ENCODE peak calls at places on chromosomes 7 and 10, in ten cellular contexts. S is brain microvascular endothelial cell; Z is fibroblast of lung; A is cardiac muscle cell; T is sigmoid colon; J is IMR-90; D is PC-3; X is tibial artery; K is CD8-positive, alpha-beta T cell; P is GM23338. C is an unnamed sample.
A peak's percentile ranks its signal among the peaks of the same experiment; 100 is the strongest.

GRCh38 chr10:52019656-52020055 is 294.4 kb upstream of the DKK1 start:
- DNase-seq in S (no peak), Z (no peak), A (no peak), T (no peak), J (no peak), D (no peak), X (no peak), K (no peak), P (no peak), C (no peak)

GRCh38 chr10:36621346-36621745 is 504.1 kb upstream of the ANKRD30A start:
- DNase-seq in S (peak; percentile 15), Z (no peak), A (no peak), T (no peak), J (peak; percentile 63), D (peak; percentile 81), X (no peak), K (no peak), P (no peak), C (no peak)

GRCh38 chr10:127293640-127294039 is 97.2 kb upstream of the INSYN2A start:
- DNase-seq in S (no peak), Z (no peak), A (no peak), T (no peak), J (no peak), D (no peak), X (no peak), K (peak; percentile 25), P (no peak), C (no peak)

GRCh38 chr10:86684305-86684704 is 16.0 kb downstream of the LDB3 start:
- DNase-seq in S (peak; percentile 6), Z (peak; percentile 18), A (peak; percentile 41), T (peak; percentile 84), J (peak; percentile 35), D (peak; percentile 49), X (peak; percentile 91), K (no peak), P (peak; percentile 60), C (peak; percentile 86)

GRCh38 chr10:1293147-1293546 is 237.0 kb downstream of the WDR37 start:
- DNase-seq in S (no peak), Z (no peak), A (no peak), T (no peak), J (no peak), D (no peak), X (no peak), K (no peak), P (no peak), C (no peak)

GRCh38 chr10:112981553-112981952 is 31.5 kb downstream of the TCF7L2 start:
- DNase-seq in S (peak; percentile 59), Z (no peak), A (no peak), T (peak; percentile 46), J (no peak), D (no peak), X (no peak), K (no peak), P (no peak), C (no peak)

GRCh38 chr10:125123363-125124113 is 36.8 kb downstream of the CTBP2 start:
- DNase-seq in S (peak; percentile 87), Z (peak; percentile 93), A (peak; percentile 83), T (peak; percentile 91), J (peak; percentile 69), D (peak; percentile 93), X (peak; percentile 93), K (no peak), P (no peak), C (peak; percentile 96)

GRCh38 chr7:130152270-130153141 is 52.7 kb downstream of the TMEM209 start:
- DNase-seq in S (no peak), Z (no peak), A (peak; percentile 53), T (no peak), J (peak; percentile 17), D (no peak), X (no peak), K (no peak), P (no peak), C (no peak)

GRCh38 chr10:113199459-113199858 is 249.4 kb downstream of the TCF7L2 start:
- DNase-seq in S (peak; percentile 55), Z (peak; percentile 30), A (no peak), T (no peak), J (peak; percentile 75), D (peak; percentile 41), X (no peak), K (no peak), P (no peak), C (no peak)

GRCh38 chr10:102605712-102606111 is 38.6 kb upstream of the TRIM8 start:
- DNase-seq in S (no peak), Z (no peak), A (no peak), T (peak; percentile 40), J (no peak), D (peak; percentile 31), X (no peak), K (no peak), P (no peak), C (no peak)

GRCh38 chr7:8232999-8233847 is 28.7 kb downstream of the ICA1 start:
- DNase-seq in S (peak; percentile 27), Z (no peak), A (no peak), T (no peak), J (no peak), D (no peak), X (no peak), K (no peak), P (no peak), C (no peak)

GRCh38 chr7:98360221-98361124 is 40.4 kb downstream of the BAIAP2L1 start:
- DNase-seq in S (no peak), Z (no peak), A (no peak), T (no peak), J (no peak), D (no peak), X (no peak), K (no peak), P (peak; percentile 58), C (no peak)

GRCh38 chr7:98358706-98359105 is 42.2 kb downstream of the BAIAP2L1 start:
- DNase-seq in S (no peak), Z (no peak), A (no peak), T (no peak), J (no peak), D (no peak), X (no peak), K (no peak), P (no peak), C (no peak)

GRCh38 chr7:98359395-98359794 is 41.5 kb downstream of the BAIAP2L1 start:
- DNase-seq in S (no peak), Z (no peak), A (no peak), T (no peak), J (no peak), D (no peak), X (no peak), K (no peak), P (no peak), C (no peak)

GRCh38 chr7:98355250-98355538 is 45.7 kb downstream of the BAIAP2L1 start:
- DNase-seq in S (no peak), Z (no peak), A (no peak), T (no peak), J (no peak), D (no peak), X (no peak), K (no peak), P (no peak), C (no peak)

DNA sequence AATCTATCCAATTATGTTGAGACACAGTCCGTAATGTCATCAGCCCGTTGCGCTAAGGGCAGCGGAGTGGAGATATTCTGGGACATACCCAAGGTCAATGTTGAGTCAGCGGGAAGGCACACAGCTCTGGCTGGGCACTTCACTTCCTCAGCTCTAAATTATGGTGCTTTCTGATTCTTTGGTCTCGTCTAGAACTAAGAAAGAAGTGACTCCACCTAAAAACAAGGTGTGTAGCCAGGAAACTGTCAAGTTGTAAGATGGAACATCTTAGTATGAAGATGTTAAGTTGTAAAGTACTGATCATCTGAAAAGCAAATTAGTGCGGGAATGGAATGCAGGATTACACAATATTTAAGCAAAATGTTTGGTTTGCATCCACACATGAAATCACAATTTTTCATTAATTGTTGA is 43.1 kb downstream of the BAIAP2L1 start:
- DNase-seq in S (peak; percentile 49), Z (peak; percentile 76), A (peak; percentile 60), T (no peak), J (peak; percentile 24), D (peak; percentile 63), X (no peak), K (no peak), P (no peak), C (no peak)
- H3K27ac ChIP-seq in S (peak overlapping the region; percentile 36), Z (no peak overlapping the region), A (no peak overlapping the region), T (no peak overlapping the region), J (peak overlapping the region; percentile 43), D (peak overlapping the region; percentile 27), X (no peak overlapping the region), K (no peak overlapping the region), P (peak overlapping the region; percentile 50), C (no peak overlapping the region)

GRCh38 chr7:132410385-132410784 is 165.9 kb downstream of the PLXNA4 start:
- DNase-seq in S (no peak), Z (peak; percentile 41), A (peak; percentile 60), T (no peak), J (no peak), D (no peak), X (no peak), K (no peak), P (no peak), C (no peak)
- H3K27ac ChIP-seq in S (no peak overlapping the region), Z (no peak overlapping the region), A (peak overlapping the region; percentile 46), T (no peak overlapping the region), J (no peak overlapping the region), D (no peak overlapping the region), X (no peak overlapping the region), K (no peak overlapping the region), P (no peak overlapping the region), C (no peak overlapping the region)

GRCh38 chr7:55128693-55129394 is 110.0 kb downstream of the EGFR start:
- DNase-seq in S (peak; percentile 59), Z (peak; percentile 57), A (peak; percentile 85), T (peak; percentile 88), J (peak; percentile 63), D (no peak), X (no peak), K (no peak), P (no peak), C (peak; percentile 79)

GRCh38 chr7:55129409-55130078 is 110.7 kb downstream of the EGFR start:
- DNase-seq in S (no peak), Z (peak; percentile 58), A (peak; percentile 68), T (no peak), J (peak; percentile 79), D (peak; percentile 90), X (no peak), K (no peak), P (no peak), C (no peak)

GRCh38 chr7:55124989-55125875 is 106.4 kb downstream of the EGFR start:
- DNase-seq in S (no peak), Z (peak; percentile 62), A (no peak), T (no peak), J (no peak), D (no peak), X (no peak), K (no peak), P (peak; percentile 35), C (no peak)

GRCh38 chr7:55127622-55128081 is 108.8 kb downstream of the EGFR start:
- DNase-seq in S (peak; percentile 83), Z (peak; percentile 90), A (peak; percentile 87), T (no peak), J (peak; percentile 85), D (peak; percentile 77), X (peak; percentile 85), K (no peak), P (no peak), C (no peak)

GRCh38 chr7:55127135-55127551 is 108.3 kb downstream of the EGFR start:
- DNase-seq in S (no peak), Z (no peak), A (peak; percentile 61), T (no peak), J (no peak), D (no peak), X (no peak), K (no peak), P (no peak), C (no peak)
- H3K27ac ChIP-seq in S (peak overlapping the region; percentile 99), Z (peak overlapping the region; percentile 100), A (no peak overlapping the region), T (peak overlapping the region; percentile 81), J (peak overlapping the region; percentile 95), D (peak overlapping the region; percentile 99), X (peak overlapping the region; percentile 85), K (no peak overlapping the region), P (no peak overlapping the region), C (no peak overlapping the region)

GRCh38 chr10:106053031-106053430 is 1111.5 kb downstream of the SORCS1 start:
- DNase-seq in S (no peak), Z (no peak), A (no peak), T (no peak), J (no peak), D (no peak), X (no peak), K (no peak), P (no peak), C (no peak)
- H3K27ac ChIP-seq in S (no peak overlapping the region), Z (no peak overlapping the region), A (no peak overlapping the region), T (no peak overlapping the region), J (no peak overlapping the region), D (no peak overlapping the region), X (no peak overlapping the region), K (no peak overlapping the region), P (no peak overlapping the region), C (no peak overlapping the region)